ENCODE peak calls at places on chromosomes 16 and 17, in eight cellular contexts. X is hepatocyte, F is stomach, M is tibial artery, V is AG09309, H is fibroblast of pulmonary artery, S is activated B cell treated with CpG ODN at 0.5 μM for 24 hours, B is uterus. N is an unnamed sample.

GRCh38 chr16:49704586-49705155 is 151.2 kb downstream of the ZNF423 start:
- DNase-seq in X (no peak), F (no peak), M (no peak), V (no peak), H (no peak), S (no peak), B (no peak), N (no peak)

GRCh38 chr16:76565542-76565941 is 288.3 kb downstream of the CNTNAP4 start:
- DNase-seq in X (no peak), F (no peak), M (no peak), V (no peak), H (no peak), S (no peak), B (no peak), N (no peak)

GRCh38 chr17:81027591-81028505 is 7.1 kb upstream of the BAIAP2 start:
- DNase-seq in X (peak), F (no peak), M (no peak), V (no peak), H (no peak), S (no peak), B (no peak), N (no peak)

GRCh38 chr17:13346081-13346533 is 255.6 kb downstream of the HS3ST3A1 start:
- DNase-seq in X (peak), F (no peak), M (no peak), V (peak), H (peak), S (no peak), B (no peak), N (no peak)

GRCh38 chr16:2963074-2963610 is 933 bp upstream of the KREMEN2 start:
- DNase-seq in X (peak), F (no peak), M (no peak), V (no peak), H (no peak), S (no peak), B (no peak), N (no peak)

GRCh38 chr17:72304859-72305258 is 184.0 kb downstream of the SOX9 start:
- DNase-seq in X (no peak), F (no peak), M (no peak), V (no peak), H (no peak), S (no peak), B (no peak), N (no peak)

GRCh38 chr17:63434951-63435571 is 11.0 kb downstream of the CYB561 start:
- DNase-seq in X (no peak), F (peak), M (peak), V (no peak), H (peak), S (no peak), B (peak), N (no peak)

GRCh38 chr17:1160591-1161041 is 19.2 kb downstream of the ABR start:
- DNase-seq in X (no peak), F (no peak), M (no peak), V (no peak), H (no peak), S (no peak), B (no peak), N (no peak)

GRCh38 chr17:79657861-79658810 is 47.3 kb upstream of the RBFOX3 start:
- DNase-seq in X (no peak), F (no peak), M (no peak), V (no peak), H (no peak), S (no peak), B (no peak), N (peak)

GRCh38 chr17:57121308-57122042 is 36.4 kb downstream of the AKAP1 start:
- DNase-seq in X (peak), F (peak), M (no peak), V (no peak), H (peak), S (no peak), B (no peak), N (peak)

GRCh38 chr16:65122974-65123845 is 1.3 kb upstream of the CDH11 start:
- DNase-seq in X (peak), F (peak), M (peak), V (no peak), H (peak), S (no peak), B (peak), N (no peak)

GRCh38 chr16:84214451-84215066 is 23.6 kb downstream of the ADAD2 start:
- DNase-seq in X (no peak), F (no peak), M (no peak), V (no peak), H (no peak), S (no peak), B (no peak), N (no peak)

GRCh38 chr17:42135664-42136653 is 13.4 kb downstream of the HSPB9 start:
- DNase-seq in X (peak), F (peak), M (peak), V (no peak), H (peak), S (no peak), B (no peak), N (peak)

GRCh38 chr16:51916814-51917213 is 630.1 kb downstream of the TOX3 start:
- DNase-seq in X (no peak), F (no peak), M (no peak), V (no peak), H (no peak), S (no peak), B (no peak), N (no peak)

GRCh38 chr17:17568772-17569195 is 22.7 kb downstream of the PEMT start:
- DNase-seq in X (peak), F (peak), M (no peak), V (no peak), H (peak), S (peak), B (peak), N (peak)

GRCh38 chr17:250487-251300 is 69.2 kb upstream of the DOC2B start:
- DNase-seq in X (no peak), F (no peak), M (no peak), V (no peak), H (no peak), S (no peak), B (peak), N (no peak)

GRCh38 chr17:45413498-45413923 is 19.2 kb downstream of the ARHGAP27 start:
- DNase-seq in X (peak), F (peak), M (peak), V (no peak), H (no peak), S (no peak), B (no peak), N (no peak)

GRCh38 chr17:28473542-28473941 is at the start of gene SLC13A2:
- DNase-seq in X (no peak), F (peak), M (no peak), V (no peak), H (no peak), S (no peak), B (no peak), N (no peak)

GRCh38 chr17:5821057-5821456 is 236.7 kb upstream of the NLRP1 start:
- DNase-seq in X (no peak), F (no peak), M (no peak), V (no peak), H (no peak), S (no peak), B (no peak), N (no peak)

GRCh38 chr17:2624292-2624731 is 30.9 kb downstream of the PAFAH1B1 start:
- DNase-seq in X (no peak), F (no peak), M (no peak), V (no peak), H (no peak), S (no peak), B (no peak), N (no peak)

GRCh38 chr16:1381655-1382406 is 30.1 kb downstream of the GNPTG start:
- DNase-seq in X (no peak), F (no peak), M (no peak), V (no peak), H (no peak), S (no peak), B (no peak), N (no peak)

GRCh38 chr16:87291944-87292343 is 25.2 kb downstream of the C16orf95 start:
- DNase-seq in X (no peak), F (no peak), M (no peak), V (no peak), H (no peak), S (no peak), B (no peak), N (no peak)

GRCh38 chr16:58684001-58684353 is 593 bp downstream of the SLC38A7 start:
- DNase-seq in X (peak), F (no peak), M (no peak), V (no peak), H (peak), S (no peak), B (no peak), N (no peak)

GRCh38 chr17:76951375-76951905 is 83.2 kb downstream of the MGAT5B start:
- DNase-seq in X (no peak), F (no peak), M (no peak), V (no peak), H (no peak), S (no peak), B (no peak), N (no peak)

GRCh38 chr17:22517716-22518115 is 825.4 kb downstream of the KCNJ18 start:
- DNase-seq in X (no peak), F (no peak), M (no peak), V (no peak), H (no peak), S (no peak), B (no peak), N (no peak)

GRCh38 chr17:73291260-73291801 is 20.5 kb downstream of the CDC42EP4 start:
- DNase-seq in X (no peak), F (peak), M (peak), V (no peak), H (peak), S (no peak), B (peak), N (no peak)

GRCh38 chr16:22265351-22265750 is 31.9 kb upstream of the POLR3E start:
- DNase-seq in X (no peak), F (no peak), M (no peak), V (no peak), H (no peak), S (no peak), B (no peak), N (no peak)

GRCh38 chr16:14491831-14492529 is 138.1 kb downstream of the PARN start:
- DNase-seq in X (no peak), F (no peak), M (no peak), V (no peak), H (no peak), S (no peak), B (no peak), N (no peak)

GRCh38 chr17:68861602-68862001 is 93.6 kb downstream of the ABCA8 start:
- DNase-seq in X (no peak), F (no peak), M (no peak), V (no peak), H (peak), S (no peak), B (no peak), N (no peak)

GRCh38 chr16:80259289-80259805 is 281.4 kb upstream of the DYNLRB2 start:
- DNase-seq in X (no peak), F (no peak), M (no peak), V (no peak), H (no peak), S (no peak), B (no peak), N (no peak)

GRCh38 chr16:30585400-30586191 is at the start of gene ZNF785:
- DNase-seq in X (peak), F (peak), M (peak), V (peak), H (peak), S (peak), B (peak), N (peak)

GRCh38 chr17:59464246-59464645 is 101.2 kb upstream of the DHX40 start:
- DNase-seq in X (no peak), F (no peak), M (no peak), V (no peak), H (no peak), S (no peak), B (no peak), N (no peak)

GRCh38 chr17:70307430-70307829 is 138.1 kb downstream of the KCNJ2 start:
- DNase-seq in X (no peak), F (no peak), M (no peak), V (no peak), H (peak), S (no peak), B (no peak), N (no peak)

GRCh38 chr17:34930283-34930682 is 31.0 kb downstream of the CCT6B start:
- DNase-seq in X (no peak), F (no peak), M (no peak), V (no peak), H (no peak), S (no peak), B (no peak), N (no peak)

GRCh38 chr17:7967751-7968150 is 34.7 kb upstream of the GUCY2D start:
- DNase-seq in X (no peak), F (no peak), M (no peak), V (no peak), H (no peak), S (no peak), B (no peak), N (no peak)

GRCh38 chr17:7971651-7972050 is 30.8 kb upstream of the GUCY2D start:
- DNase-seq in X (no peak), F (no peak), M (no peak), V (no peak), H (no peak), S (no peak), B (no peak), N (no peak)

GRCh38 chr17:7969434-7969833 is 33.0 kb upstream of the GUCY2D start:
- DNase-seq in X (no peak), F (no peak), M (no peak), V (peak), H (peak), S (no peak), B (no peak), N (no peak)

GRCh38 chr17:7974638-7975131 is 27.7 kb upstream of the GUCY2D start:
- DNase-seq in X (no peak), F (no peak), M (no peak), V (no peak), H (no peak), S (no peak), B (no peak), N (no peak)

GRCh38 chr17:7972131-7972785 is 30.2 kb upstream of the GUCY2D start:
- DNase-seq in X (no peak), F (no peak), M (no peak), V (no peak), H (peak), S (no peak), B (no peak), N (no peak)
- TF ChIP-seq CTCF in X (peak), F (no peak), M (no peak), V (peak), H (peak), S (no peak), B (no peak), N (no peak)

GRCh38 chr17:43767053-43767712 is 8.6 kb upstream of the SOST start:
- DNase-seq in X (no peak), F (peak), M (no peak), V (no peak), H (no peak), S (no peak), B (no peak), N (no peak)
- TF ChIP-seq CTCF in X (no peak), F (no peak), M (no peak), V (no peak), H (no peak), S (no peak), B (no peak), N (no peak)

GRCh38 chr16:77840093-77840492 is 51.7 kb downstream of the VAT1L start:
- DNase-seq in X (peak), F (no peak), M (no peak), V (no peak), H (no peak), S (no peak), B (no peak), N (no peak)

GRCh38 chr16:77842468-77842867 is 54.1 kb downstream of the VAT1L start:
- DNase-seq in X (no peak), F (no peak), M (no peak), V (no peak), H (no peak), S (no peak), B (no peak), N (no peak)

GRCh38 chr16:77843412-77843811 is 55.0 kb downstream of the VAT1L start:
- DNase-seq in X (no peak), F (no peak), M (no peak), V (no peak), H (no peak), S (no peak), B (no peak), N (no peak)

GRCh38 chr16:77840623-77841274 is 52.4 kb downstream of the VAT1L start:
- DNase-seq in X (no peak), F (no peak), M (no peak), V (no peak), H (peak), S (no peak), B (no peak), N (no peak)

DNA sequence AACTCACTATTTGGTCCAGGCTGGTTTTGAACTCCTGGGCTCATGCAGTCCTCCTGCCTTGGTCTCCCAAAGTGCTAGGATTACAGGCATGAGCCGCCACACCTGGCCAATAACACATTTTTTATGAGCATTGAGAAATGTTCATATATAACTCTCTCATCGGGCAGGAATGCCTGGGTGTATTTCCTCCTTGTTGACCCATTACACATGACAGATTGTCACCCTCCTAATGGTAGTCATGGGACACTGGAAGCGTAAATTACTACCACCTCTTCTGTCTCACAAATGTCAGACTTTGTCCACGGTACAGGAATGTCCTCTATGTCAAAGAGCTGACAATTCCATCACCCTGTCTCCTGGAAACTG is 52.9 kb downstream of the VAT1L start:
- DNase-seq in X (peak), F (no peak), M (no peak), V (no peak), H (no peak), S (no peak), B (no peak), N (no peak)
- TF ChIP-seq CTCF in X (no peak), F (no peak), M (no peak), V (no peak), H (no peak), S (no peak), B (no peak), N (no peak)

GRCh38 chr17:50381920-50382319 is 8.9 kb downstream of the EME1 start:
- DNase-seq in X (no peak), F (no peak), M (no peak), V (no peak), H (no peak), S (no peak), B (no peak), N (no peak)

GRCh38 chr17:50382931-50383330 is 9.9 kb downstream of the EME1 start:
- DNase-seq in X (no peak), F (no peak), M (no peak), V (no peak), H (no peak), S (no peak), B (no peak), N (no peak)

GRCh38 chr17:50381260-50381815 is 8.3 kb downstream of the EME1 start:
- DNase-seq in X (no peak), F (no peak), M (no peak), V (no peak), H (no peak), S (no peak), B (no peak), N (no peak)

GRCh38 chr17:50379733-50380132 is 6.7 kb downstream of the EME1 start:
- DNase-seq in X (no peak), F (no peak), M (no peak), V (no peak), H (no peak), S (no peak), B (no peak), N (no peak)

GRCh38 chr17:50380369-50381259 is 7.6 kb downstream of the EME1 start:
- DNase-seq in X (no peak), F (no peak), M (no peak), V (no peak), H (no peak), S (no peak), B (no peak), N (no peak)
- TF ChIP-seq CTCF in X (no peak), F (no peak), M (no peak), V (peak), H (peak), S (no peak), B (no peak), N (no peak)

GRCh38 chr17:50633683-50634082 is 998 bp upstream of the ABCC3 start:
- DNase-seq in X (no peak), F (no peak), M (no peak), V (no peak), H (no peak), S (no peak), B (no peak), N (no peak)
- TF ChIP-seq CTCF in X (no peak), F (no peak), M (no peak), V (no peak), H (no peak), S (no peak), B (no peak), N (no peak)

DNA sequence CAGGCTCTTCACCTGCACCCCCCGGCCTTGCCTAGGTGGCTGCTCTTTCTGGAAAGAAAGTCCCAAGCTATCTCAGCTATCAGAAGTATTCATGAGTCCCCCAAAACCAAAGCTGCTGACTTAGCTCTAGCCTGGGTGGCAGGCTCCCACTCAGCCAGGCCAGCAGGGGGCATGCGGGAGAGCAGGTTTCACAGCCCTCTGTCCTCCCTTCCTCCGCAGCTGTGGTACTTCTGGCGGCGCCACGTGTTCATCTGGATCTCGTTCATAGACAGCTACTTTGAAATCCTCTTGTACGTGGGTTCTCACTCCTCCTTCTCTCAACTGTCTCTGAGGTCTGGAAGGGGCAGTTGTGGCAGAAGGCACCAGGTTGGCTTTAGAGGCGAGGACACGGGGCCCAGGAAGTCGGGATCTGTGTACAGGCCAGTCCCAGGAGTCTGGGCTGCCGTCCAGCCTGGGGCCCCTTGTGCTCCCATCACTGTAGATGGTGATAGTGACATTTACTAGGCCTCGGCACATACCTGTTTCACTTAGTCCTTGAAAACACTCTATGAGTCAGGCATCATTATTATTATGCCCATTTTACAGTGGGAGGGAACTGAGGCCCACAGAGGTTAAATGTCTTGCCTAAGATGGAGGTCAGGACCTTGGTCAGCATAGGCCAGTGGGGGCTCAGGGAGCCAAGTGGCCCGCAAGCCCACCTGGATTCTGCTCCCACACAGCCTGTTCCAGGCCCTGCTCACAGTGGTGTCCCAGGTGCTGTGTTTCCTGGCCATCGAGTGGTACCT is 12.9 kb downstream of the TRPV2 start:
- DNase-seq in X (peak), F (peak), M (no peak), V (no peak), H (peak), S (no peak), B (peak), N (peak)
- TF ChIP-seq CTCF in X (peak), F (peak), M (no peak), V (peak), H (peak), S (no peak), B (peak), N (peak)

GRCh38 chr16:66551362-66551761 is 1.0 kb upstream of the CKLF start:
- DNase-seq in X (peak), F (no peak), M (no peak), V (no peak), H (peak), S (peak), B (no peak), N (no peak)
- TF ChIP-seq CTCF in X (no peak), F (no peak), M (peak), V (peak), H (peak), S (no peak), B (no peak), N (peak)

N was measured in progenitor cell of endocrine pancreas.